ENCODE peak calls at places on chromosomes 1 and 21, in five cellular contexts. G is MM.1S, W is nephron progenitor cell, D is fibroblast of pulmonary artery, S is A549. L is an unnamed sample.

GRCh38 chr1:57309608-57310007 is 114.3 kb downstream of the DAB1 start:
- DNase-seq in D (no peak), W (no peak), S (no peak), G (no peak), L (no peak)

GRCh38 chr1:57319165-57319564 is 104.7 kb downstream of the DAB1 start:
- DNase-seq in D (peak; percentile 18), S (no peak), W (no peak), G (no peak), L (no peak)

GRCh38 chr1:15595809-15596730 is 11.2 kb upstream of the AGMAT start:
- DNase-seq in G (no peak), D (no peak), S (no peak), W (no peak), L (no peak)

GRCh38 chr1:108858541-108858940 is 1.6 kb upstream of the AKNAD1 start:
- DNase-seq in S (no peak), D (no peak), G (no peak), W (no peak), L (no peak)

GRCh38 chr1:88276158-88276557 is 407.9 kb upstream of the PKN2 start:
- DNase-seq in S (peak; percentile 1), G (no peak), W (no peak), D (peak; percentile 40), L (no peak)

GRCh38 chr1:65437616-65438015 is 17.1 kb downstream of the LEPR start:
- DNase-seq in D (no peak), S (no peak), W (no peak), G (no peak), L (no peak)

GRCh38 chr1:77056525-77056924 is 162.7 kb downstream of the PIGK start:
- DNase-seq in S (no peak), W (no peak), G (no peak), D (no peak), L (no peak)

GRCh38 chr1:65059930-65060538 is 88.0 kb upstream of the AK4 start:
- DNase-seq in G (peak; percentile 55), D (peak; percentile 69), S (peak; percentile 15), W (no peak), L (peak; percentile 54)

GRCh38 chr21:32803651-32804050 is 32.1 kb upstream of the PAXBP1 start:
- DNase-seq in G (no peak), S (no peak), D (peak; percentile 13), W (no peak), L (no peak)

GRCh38 chr1:32715901-32716311 is 13.3 kb upstream of the SYNC start:
- DNase-seq in D (no peak), W (no peak), G (no peak), S (no peak), L (no peak)

GRCh38 chr1:63777286-63777685 is 3.5 kb downstream of the ROR1 start:
- DNase-seq in S (no peak), W (no peak), G (no peak), D (no peak), L (no peak)
- TF ChIP-seq CTCF in S (no peak), W (no peak), G (no peak), D (peak; percentile 9), L (no peak)

DNA sequence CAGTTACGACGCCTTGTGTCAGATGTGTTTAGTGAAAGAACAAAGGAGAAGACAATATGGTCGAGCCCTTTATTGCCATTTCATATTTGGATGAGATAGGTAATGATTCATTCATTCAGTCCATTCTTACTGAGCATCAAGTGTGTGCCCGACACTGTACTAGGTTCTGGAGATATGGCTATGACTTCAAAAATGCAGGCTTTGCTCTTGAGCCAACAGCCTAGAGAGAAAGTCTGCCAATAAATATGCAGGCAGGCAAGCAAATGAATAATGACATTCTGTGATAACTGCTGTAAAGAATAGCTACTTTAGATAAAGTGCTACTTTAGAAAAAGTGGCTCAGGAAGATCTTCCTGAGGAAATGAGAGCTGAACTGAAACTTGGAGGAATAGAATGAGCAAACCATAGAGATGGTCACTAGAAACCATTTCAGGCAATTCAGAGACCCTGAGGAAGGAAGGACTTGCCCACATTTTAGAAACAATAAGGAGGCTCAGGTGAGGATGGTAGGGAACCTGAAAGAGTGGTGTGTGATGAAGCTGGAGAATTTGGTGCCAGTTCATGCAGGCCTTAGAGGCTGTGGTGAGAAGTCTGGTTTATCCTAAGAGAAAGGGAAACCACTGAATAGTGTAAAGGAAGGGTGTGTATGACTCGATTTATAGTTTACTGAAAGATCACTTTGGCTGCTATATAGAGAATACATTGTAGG is 167.8 kb downstream of the VPS13D start:
- DNase-seq in S (no peak), D (peak; percentile 41), G (no peak), W (no peak), L (no peak)
- TF ChIP-seq CTCF in S (no peak), D (no peak), G (no peak), W (no peak), L (no peak)

GRCh38 chr1:173914366-173914871 is 2.7 kb downstream of the SERPINC1 start:
- DNase-seq in G (peak; percentile 70), S (peak; percentile 71), W (peak; percentile 19), D (peak; percentile 29), L (peak; percentile 51)
- TF ChIP-seq CTCF in G (peak; percentile 81), S (peak; percentile 65), W (peak; percentile 46), D (peak; percentile 63), L (peak; percentile 79)

DNA sequence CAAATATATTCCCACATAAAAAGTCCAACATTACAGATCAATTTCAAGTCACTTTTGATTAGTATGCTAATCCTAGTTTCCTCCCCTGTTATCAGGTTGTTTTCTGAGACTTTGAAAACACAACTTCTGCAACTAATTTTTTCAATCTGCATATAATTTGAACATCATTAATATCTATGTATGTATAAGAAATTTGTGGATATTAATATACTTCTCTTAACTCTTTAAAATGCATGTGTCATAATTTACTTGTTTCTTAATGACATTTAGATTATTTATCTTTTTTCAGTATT is 48.6 kb downstream of the EXO1 start:
- DNase-seq in S (no peak), D (no peak), G (no peak), W (no peak), L (no peak)
- TF ChIP-seq CTCF in S (no peak), D (no peak), G (no peak), W (no peak), L (no peak)

GRCh38 chr1:100277866-100278265 is 11.8 kb downstream of the RTCA start:
- DNase-seq in D (no peak), W (no peak), S (no peak), G (peak; percentile 10), L (no peak)
- TF ChIP-seq CTCF in D (no peak), W (no peak), S (no peak), G (no peak), L (no peak)

DNA sequence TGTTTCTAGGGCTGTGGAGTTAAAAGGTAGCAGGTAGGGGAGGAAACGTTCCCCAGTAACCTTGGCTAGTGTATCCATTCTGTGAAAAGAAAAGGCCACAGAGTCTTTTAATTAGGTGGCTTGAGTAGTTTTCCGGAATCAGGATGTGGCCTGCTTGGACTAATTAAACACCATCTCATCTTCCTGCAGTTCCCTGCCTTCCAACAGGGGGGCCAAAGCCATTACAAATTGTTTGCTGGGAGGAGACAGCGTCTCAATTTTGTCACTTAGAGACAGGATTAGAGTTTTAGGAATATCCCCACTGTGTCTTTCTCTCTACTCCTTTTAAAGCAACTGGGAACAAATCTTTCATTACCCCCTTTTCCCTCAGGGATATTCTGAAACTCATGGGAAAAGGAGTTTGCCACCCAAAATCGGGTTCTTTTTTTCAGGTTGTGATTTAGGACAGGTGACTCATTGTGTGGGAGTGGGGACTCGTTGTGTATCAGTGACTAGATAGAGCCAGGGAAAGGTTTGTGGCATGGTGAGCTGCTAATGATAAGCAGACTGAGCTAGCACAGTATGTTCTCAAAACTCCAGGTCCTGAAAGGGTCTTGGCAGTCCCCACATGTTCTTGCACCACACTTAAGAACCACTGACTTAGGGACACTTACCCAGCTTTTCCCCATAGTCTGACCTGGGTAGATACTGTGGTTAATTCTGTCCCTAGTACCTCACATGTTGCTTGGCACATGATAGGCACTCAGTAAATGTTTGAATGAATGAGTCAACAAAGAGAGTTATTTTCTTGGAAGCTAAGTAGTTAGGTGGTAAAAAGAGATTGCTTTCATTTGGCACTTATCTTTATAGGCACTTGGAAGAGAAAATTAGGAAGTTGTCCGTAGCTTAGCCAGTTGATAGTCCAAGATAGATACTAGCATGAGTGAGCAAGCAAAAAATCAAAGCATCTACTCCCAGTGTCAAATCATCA is 22.5 kb downstream of the INTS3 start:
- DNase-seq in S (no peak), G (no peak), W (no peak), D (peak; percentile 56), L (no peak)
- TF ChIP-seq CTCF in S (no peak), G (no peak), W (no peak), D (peak; percentile 38), L (no peak)

GRCh38 chr1:51058863-51059262 is 43.2 kb upstream of the C1orf185 start:
- DNase-seq in W (no peak), G (no peak), S (no peak), D (peak; percentile 39), L (peak; percentile 20)
- TF ChIP-seq CTCF in W (no peak), G (peak; percentile 34), S (no peak), D (peak; percentile 38), L (peak; percentile 46)

DNA sequence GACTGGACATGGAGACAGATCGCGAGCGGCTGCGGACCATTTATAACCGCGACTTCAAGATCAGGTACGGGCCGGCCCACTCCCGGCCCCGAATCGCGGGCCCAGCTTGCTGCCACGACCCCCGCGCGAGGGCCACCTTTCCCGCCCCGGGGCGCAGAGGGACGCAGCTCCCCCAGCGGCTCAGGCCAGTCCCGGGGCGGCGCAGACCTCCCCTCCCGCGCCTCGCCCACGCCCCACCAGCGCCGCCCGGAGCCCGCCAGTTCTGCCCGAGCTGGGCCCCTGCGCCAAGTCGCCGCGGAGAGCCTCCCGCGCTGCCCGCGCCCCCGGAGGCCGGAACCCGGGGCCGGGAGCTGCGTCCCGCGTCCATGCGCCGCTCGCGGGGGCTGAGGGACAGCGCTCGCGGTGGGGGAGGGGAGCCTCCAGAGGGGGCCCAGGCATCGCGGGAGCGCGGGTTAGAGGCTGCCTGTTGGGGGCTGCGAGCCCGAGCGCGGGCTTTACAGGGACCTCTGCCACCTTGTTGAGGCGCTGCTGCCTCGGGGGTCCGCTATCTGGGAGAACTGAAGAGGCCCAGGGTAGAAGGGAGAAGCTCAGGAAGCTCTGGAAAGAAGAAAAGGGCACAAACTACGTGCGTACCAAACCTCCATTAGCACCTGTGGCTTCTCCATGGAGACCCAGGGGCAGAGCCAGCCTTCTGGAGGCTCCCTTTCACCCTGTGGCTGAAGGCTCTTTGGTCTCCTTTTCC is 698 bp downstream of the MOV10 start:
- DNase-seq in W (peak; percentile 84), D (peak; percentile 22), G (no peak), S (peak; percentile 17), L (peak; percentile 70)
- TF ChIP-seq CTCF in W (no peak), D (no peak), G (no peak), S (peak; percentile 17), L (peak; percentile 18)

DNA sequence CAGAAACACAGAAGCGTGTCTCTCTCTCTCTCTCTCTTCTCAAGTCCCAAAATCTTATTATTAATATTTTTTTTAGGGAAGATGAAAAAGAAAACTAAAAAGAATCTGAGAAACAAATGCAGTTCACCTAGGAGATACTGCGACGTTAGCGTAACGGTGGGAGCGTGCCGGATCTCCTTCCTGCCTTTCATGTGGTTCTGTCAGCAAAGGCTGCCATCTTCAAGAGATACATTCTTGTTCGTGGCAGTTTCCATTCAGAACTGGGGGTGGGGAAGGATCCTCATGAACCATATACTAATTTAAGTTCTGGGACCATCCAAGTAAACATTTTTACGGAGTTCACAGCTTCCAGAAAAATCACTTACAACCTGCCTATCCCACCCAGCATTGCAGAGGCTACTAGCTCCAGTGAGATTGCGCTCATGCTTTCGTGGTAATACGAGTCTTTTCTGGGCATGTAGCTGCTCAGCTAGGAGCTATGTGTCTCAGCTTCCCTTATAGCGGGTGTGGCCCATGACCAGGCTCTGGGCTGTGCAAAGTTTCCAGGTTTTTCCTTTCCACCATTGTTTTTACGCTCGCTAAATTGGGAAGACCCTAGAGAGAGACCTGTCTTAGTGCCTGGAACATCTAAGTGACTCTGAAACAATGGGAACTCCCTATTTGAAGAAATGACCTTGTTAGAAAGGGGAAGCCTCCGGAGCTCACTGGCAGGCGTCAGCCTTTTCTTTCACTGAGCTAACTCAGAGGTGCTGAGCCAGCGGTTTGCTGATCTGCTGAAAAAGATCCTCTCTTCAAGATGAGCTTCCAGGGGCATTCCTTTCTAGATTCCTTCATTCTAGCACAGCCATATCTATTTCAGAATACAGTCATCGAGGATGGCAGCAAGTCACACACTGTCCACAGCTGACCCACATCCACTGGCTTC is 17.3 kb downstream of the SLAMF1 start:
- DNase-seq in W (no peak), D (no peak), S (no peak), G (peak; percentile 78), L (no peak)
- TF ChIP-seq CTCF in W (no peak), D (no peak), S (no peak), G (no peak), L (no peak)

L was measured in GM13977.